ENCODE peak calls at places on chromosomes 3 and 15, in seven cellular contexts. One of them, this sample, is unnamed.

GRCh38 chr3:188152660-188153497 is 1.1 kb upstream of the LPP start:
- DNase-seq in epithelial cell of esophagus: peak; percentile 69
- DNase-seq in activated T-cell treated with anti-CD3 and anti-CD28 coated beads for 4 hours: no peak
- DNase-seq in HFF-Myc: no peak
- DNase-seq in NCI-H460: no peak
- DNase-seq in Ammon's horn: no peak
- DNase-seq in lower lobe of right lung: peak; percentile 57
- DNase-seq in this sample: peak; percentile 86

GRCh38 chr3:15360786-15361493 is 28.6 kb upstream of the SH3BP5 start:
- DNase-seq in epithelial cell of esophagus: no peak
- DNase-seq in Ammon's horn: no peak
- DNase-seq in HFF-Myc: no peak
- DNase-seq in activated T-cell treated with anti-CD3 and anti-CD28 coated beads for 4 hours: no peak
- DNase-seq in lower lobe of right lung: no peak
- DNase-seq in NCI-H460: no peak
- DNase-seq in this sample: no peak

GRCh38 chr15:26882616-26883365 is 15.9 kb downstream of the GABRA5 start:
- DNase-seq in NCI-H460: no peak
- DNase-seq in HFF-Myc: no peak
- DNase-seq in epithelial cell of esophagus: no peak
- DNase-seq in activated T-cell treated with anti-CD3 and anti-CD28 coated beads for 4 hours: no peak
- DNase-seq in lower lobe of right lung: no peak
- DNase-seq in Ammon's horn: no peak
- DNase-seq in this sample: no peak

GRCh38 chr3:179608931-179609720 is 4.5 kb downstream of the NDUFB5 start:
- DNase-seq in HFF-Myc: no peak
- DNase-seq in epithelial cell of esophagus: no peak
- DNase-seq in Ammon's horn: no peak
- DNase-seq in activated T-cell treated with anti-CD3 and anti-CD28 coated beads for 4 hours: no peak
- DNase-seq in lower lobe of right lung: no peak
- DNase-seq in NCI-H460: no peak
- DNase-seq in this sample: no peak

GRCh38 chr3:188284455-188285212 is 130.7 kb downstream of the LPP start:
- DNase-seq in activated T-cell treated with anti-CD3 and anti-CD28 coated beads for 4 hours: no peak
- DNase-seq in NCI-H460: no peak
- DNase-seq in HFF-Myc: no peak
- DNase-seq in lower lobe of right lung: no peak
- DNase-seq in Ammon's horn: no peak
- DNase-seq in epithelial cell of esophagus: peak; percentile 20
- DNase-seq in this sample: no peak

GRCh38 chr3:27680517-27681246 is 41.4 kb downstream of the EOMES start:
- DNase-seq in epithelial cell of esophagus: no peak
- DNase-seq in Ammon's horn: no peak
- DNase-seq in HFF-Myc: no peak
- DNase-seq in lower lobe of right lung: no peak
- DNase-seq in NCI-H460: no peak
- DNase-seq in activated T-cell treated with anti-CD3 and anti-CD28 coated beads for 4 hours: no peak
- DNase-seq in this sample: no peak

GRCh38 chr3:30673425-30674341 is 67.3 kb downstream of the TGFBR2 start:
- DNase-seq in NCI-H460: no peak
- DNase-seq in activated T-cell treated with anti-CD3 and anti-CD28 coated beads for 4 hours: no peak
- DNase-seq in Ammon's horn: no peak
- DNase-seq in lower lobe of right lung: no peak
- DNase-seq in HFF-Myc: no peak
- DNase-seq in epithelial cell of esophagus: no peak
- DNase-seq in this sample: no peak

GRCh38 chr3:131568460-131568859 is 65.7 kb upstream of the MRPL3 start:
- DNase-seq in Ammon's horn: no peak
- DNase-seq in activated T-cell treated with anti-CD3 and anti-CD28 coated beads for 4 hours: no peak
- DNase-seq in epithelial cell of esophagus: no peak
- DNase-seq in NCI-H460: no peak
- DNase-seq in lower lobe of right lung: no peak
- DNase-seq in HFF-Myc: no peak
- DNase-seq in this sample: no peak

GRCh38 chr3:171772427-171773056 is 37.7 kb downstream of the PLD1 start:
- DNase-seq in epithelial cell of esophagus: peak; percentile 75
- DNase-seq in NCI-H460: peak; percentile 57
- DNase-seq in HFF-Myc: peak; percentile 47
- DNase-seq in Ammon's horn: peak; percentile 78
- DNase-seq in lower lobe of right lung: no peak
- DNase-seq in activated T-cell treated with anti-CD3 and anti-CD28 coated beads for 4 hours: no peak
- DNase-seq in this sample: no peak

GRCh38 chr15:68801572-68802148 is 19.0 kb downstream of the ANP32A start:
- DNase-seq in lower lobe of right lung: no peak
- DNase-seq in HFF-Myc: no peak
- DNase-seq in NCI-H460: no peak
- DNase-seq in activated T-cell treated with anti-CD3 and anti-CD28 coated beads for 4 hours: no peak
- DNase-seq in Ammon's horn: no peak
- DNase-seq in epithelial cell of esophagus: no peak
- DNase-seq in this sample: no peak

GRCh38 chr3:75341324-75342067 is 322.6 kb upstream of the FRG2C start:
- DNase-seq in epithelial cell of esophagus: no peak
- DNase-seq in NCI-H460: no peak
- DNase-seq in lower lobe of right lung: no peak
- DNase-seq in Ammon's horn: no peak
- DNase-seq in activated T-cell treated with anti-CD3 and anti-CD28 coated beads for 4 hours: no peak
- DNase-seq in HFF-Myc: no peak
- DNase-seq in this sample: no peak

GRCh38 chr3:159732172-159733111 is 256.2 kb upstream of the IL12A start:
- DNase-seq in HFF-Myc: no peak
- DNase-seq in lower lobe of right lung: no peak
- DNase-seq in Ammon's horn: no peak
- DNase-seq in epithelial cell of esophagus: peak; percentile 64
- DNase-seq in activated T-cell treated with anti-CD3 and anti-CD28 coated beads for 4 hours: no peak
- DNase-seq in NCI-H460: no peak
- DNase-seq in this sample: no peak

GRCh38 chr3:85159376-85159775 is 200.6 kb downstream of the CADM2 start:
- DNase-seq in lower lobe of right lung: no peak
- DNase-seq in epithelial cell of esophagus: peak; percentile 27
- DNase-seq in activated T-cell treated with anti-CD3 and anti-CD28 coated beads for 4 hours: no peak
- DNase-seq in HFF-Myc: no peak
- DNase-seq in NCI-H460: no peak
- DNase-seq in Ammon's horn: no peak
- DNase-seq in this sample: no peak

GRCh38 chr3:188036375-188036985 is 117.5 kb upstream of the LPP start:
- DNase-seq in HFF-Myc: no peak
- DNase-seq in lower lobe of right lung: no peak
- DNase-seq in NCI-H460: no peak
- DNase-seq in Ammon's horn: no peak
- DNase-seq in activated T-cell treated with anti-CD3 and anti-CD28 coated beads for 4 hours: no peak
- DNase-seq in epithelial cell of esophagus: peak; percentile 44
- DNase-seq in this sample: no peak

GRCh38 chr3:141876891-141877561 is 583 bp downstream of the ATP1B3 start:
- DNase-seq in lower lobe of right lung: peak; percentile 81
- DNase-seq in epithelial cell of esophagus: peak; percentile 59
- DNase-seq in HFF-Myc: no peak
- DNase-seq in activated T-cell treated with anti-CD3 and anti-CD28 coated beads for 4 hours: peak; percentile 63
- DNase-seq in NCI-H460: no peak
- DNase-seq in Ammon's horn: peak; percentile 60
- DNase-seq in this sample: peak; percentile 82

GRCh38 chr3:134252766-134253165 is 2.1 kb upstream of the RYK start:
- DNase-seq in Ammon's horn: no peak
- DNase-seq in HFF-Myc: no peak
- DNase-seq in epithelial cell of esophagus: no peak
- DNase-seq in NCI-H460: no peak
- DNase-seq in lower lobe of right lung: no peak
- DNase-seq in activated T-cell treated with anti-CD3 and anti-CD28 coated beads for 4 hours: no peak
- DNase-seq in this sample: no peak

GRCh38 chr15:100889359-100890058 is 9.9 kb downstream of the ALDH1A3 start:
- DNase-seq in lower lobe of right lung: no peak
- DNase-seq in HFF-Myc: peak; percentile 36
- DNase-seq in Ammon's horn: no peak
- DNase-seq in NCI-H460: no peak
- DNase-seq in epithelial cell of esophagus: peak; percentile 94
- DNase-seq in activated T-cell treated with anti-CD3 and anti-CD28 coated beads for 4 hours: no peak
- DNase-seq in this sample: peak; percentile 91

GRCh38 chr3:50671331-50671730 is 3.4 kb upstream of the DOCK3 start:
- DNase-seq in activated T-cell treated with anti-CD3 and anti-CD28 coated beads for 4 hours: no peak
- DNase-seq in epithelial cell of esophagus: peak; percentile 56
- DNase-seq in lower lobe of right lung: no peak
- DNase-seq in Ammon's horn: peak; percentile 44
- DNase-seq in HFF-Myc: peak; percentile 56
- DNase-seq in NCI-H460: peak; percentile 26
- DNase-seq in this sample: no peak

GRCh38 chr3:27677554-27677953 is 44.6 kb downstream of the EOMES start:
- DNase-seq in epithelial cell of esophagus: peak; percentile 96
- DNase-seq in lower lobe of right lung: no peak
- DNase-seq in activated T-cell treated with anti-CD3 and anti-CD28 coated beads for 4 hours: no peak
- DNase-seq in Ammon's horn: no peak
- DNase-seq in NCI-H460: peak; percentile 60
- DNase-seq in HFF-Myc: peak; percentile 22
- DNase-seq in this sample: no peak

GRCh38 chr3:117606860-117607259 is 897.3 kb downstream of the TUSC7 start:
- DNase-seq in lower lobe of right lung: no peak
- DNase-seq in NCI-H460: no peak
- DNase-seq in epithelial cell of esophagus: no peak
- DNase-seq in Ammon's horn: no peak
- DNase-seq in activated T-cell treated with anti-CD3 and anti-CD28 coated beads for 4 hours: no peak
- DNase-seq in HFF-Myc: no peak
- DNase-seq in this sample: no peak

GRCh38 chr3:87069963-87070362 is 79.0 kb upstream of the VGLL3 start:
- DNase-seq in lower lobe of right lung: no peak
- DNase-seq in epithelial cell of esophagus: no peak
- DNase-seq in activated T-cell treated with anti-CD3 and anti-CD28 coated beads for 4 hours: no peak
- DNase-seq in HFF-Myc: no peak
- DNase-seq in Ammon's horn: no peak
- DNase-seq in NCI-H460: no peak
- DNase-seq in this sample: no peak

GRCh38 chr3:84965141-84965540 is 6.4 kb downstream of the CADM2 start:
- DNase-seq in epithelial cell of esophagus: no peak
- DNase-seq in lower lobe of right lung: no peak
- DNase-seq in NCI-H460: peak; percentile 83
- DNase-seq in activated T-cell treated with anti-CD3 and anti-CD28 coated beads for 4 hours: no peak
- DNase-seq in Ammon's horn: peak; percentile 82
- DNase-seq in HFF-Myc: no peak
- DNase-seq in this sample: no peak

GRCh38 chr15:25391971-25392733 is 46.7 kb downstream of the UBE3A start:
- DNase-seq in Ammon's horn: no peak
- DNase-seq in activated T-cell treated with anti-CD3 and anti-CD28 coated beads for 4 hours: no peak
- DNase-seq in NCI-H460: no peak
- DNase-seq in lower lobe of right lung: no peak
- DNase-seq in epithelial cell of esophagus: peak; percentile 73
- DNase-seq in HFF-Myc: peak; percentile 17
- DNase-seq in this sample: no peak

GRCh38 chr3:118629821-118630220 is 404.8 kb downstream of the IGSF11 start:
- DNase-seq in activated T-cell treated with anti-CD3 and anti-CD28 coated beads for 4 hours: no peak
- DNase-seq in HFF-Myc: no peak
- DNase-seq in epithelial cell of esophagus: no peak
- DNase-seq in lower lobe of right lung: no peak
- DNase-seq in NCI-H460: no peak
- DNase-seq in Ammon's horn: no peak
- DNase-seq in this sample: no peak

GRCh38 chr3:22378869-22379268 is 627.9 kb upstream of the ZNF385D start:
- DNase-seq in HFF-Myc: no peak
- DNase-seq in Ammon's horn: no peak
- DNase-seq in epithelial cell of esophagus: no peak
- DNase-seq in lower lobe of right lung: no peak
- DNase-seq in activated T-cell treated with anti-CD3 and anti-CD28 coated beads for 4 hours: no peak
- DNase-seq in NCI-H460: no peak
- DNase-seq in this sample: no peak

GRCh38 chr3:124829819-124830554 is 57.2 kb downstream of the ITGB5 start:
- DNase-seq in NCI-H460: no peak
- DNase-seq in HFF-Myc: no peak
- DNase-seq in Ammon's horn: peak; percentile 43
- DNase-seq in lower lobe of right lung: no peak
- DNase-seq in activated T-cell treated with anti-CD3 and anti-CD28 coated beads for 4 hours: no peak
- DNase-seq in epithelial cell of esophagus: no peak
- DNase-seq in this sample: no peak

GRCh38 chr3:133038731-133039398 is 674 bp downstream of the TMEM108 start:
- DNase-seq in HFF-Myc: no peak
- DNase-seq in NCI-H460: no peak
- DNase-seq in Ammon's horn: peak; percentile 23
- DNase-seq in activated T-cell treated with anti-CD3 and anti-CD28 coated beads for 4 hours: no peak
- DNase-seq in lower lobe of right lung: peak; percentile 50
- DNase-seq in epithelial cell of esophagus: peak; percentile 2
- DNase-seq in this sample: peak; percentile 79

GRCh38 chr3:131655076-131655685 is 152.4 kb upstream of the MRPL3 start:
- DNase-seq in activated T-cell treated with anti-CD3 and anti-CD28 coated beads for 4 hours: no peak
- DNase-seq in NCI-H460: no peak
- DNase-seq in lower lobe of right lung: no peak
- DNase-seq in epithelial cell of esophagus: peak; percentile 80
- DNase-seq in HFF-Myc: no peak
- DNase-seq in Ammon's horn: no peak
- DNase-seq in this sample: no peak

This sample was measured in posterior vena cava.